ENCODE peak calls at places on chromosomes 6 and 20, in eight cellular contexts. R, Z, U, H, A, I, V and O are unnamed samples.

GRCh38 chr6:81772741-81773140 is 20.3 kb upstream of the TENT5A start:
- DNase-seq in H (no peak), V (peak), I (peak), A (no peak), Z (no peak), U (no peak), R (no peak), O (no peak)

GRCh38 chr6:47810885-47811284 is 29.1 kb downstream of the OPN5 start:
- DNase-seq in I (peak), H (no peak), Z (peak), R (peak), U (no peak), V (no peak), A (no peak), O (no peak)

GRCh38 chr6:138594042-138594636 is 94.8 kb upstream of the NHSL1 start:
- DNase-seq in H (no peak), V (no peak), I (no peak), R (no peak), U (no peak), A (no peak), Z (no peak), O (no peak)

GRCh38 chr6:163352966-163353365 is 61.6 kb upstream of the QKI start:
- DNase-seq in V (no peak), I (no peak), R (no peak), U (no peak), Z (no peak), H (no peak), A (no peak), O (no peak)

GRCh38 chr20:32456869-32457421 is 98.8 kb downstream of the ASXL1 start:
- DNase-seq in A (no peak), Z (peak), U (no peak), V (peak), I (no peak), H (no peak), R (no peak), O (peak)

GRCh38 chr6:34573567-34574183 is 17.5 kb upstream of the SPDEF start:
- DNase-seq in A (no peak), I (no peak), H (no peak), R (no peak), V (no peak), Z (no peak), U (no peak), O (no peak)

GRCh38 chr6:37048851-37049734 is 43.6 kb downstream of the FGD2 start:
- DNase-seq in A (peak), R (no peak), Z (no peak), V (peak), U (peak), I (peak), H (no peak), O (no peak)

GRCh38 chr20:34024733-34025351 is 31.1 kb downstream of the RALY start:
- DNase-seq in A (no peak), U (no peak), Z (no peak), I (no peak), R (no peak), H (no peak), V (no peak), O (no peak)

GRCh38 chr6:54206510-54206909 is 95.3 kb downstream of the MLIP start:
- DNase-seq in V (no peak), Z (no peak), A (no peak), R (no peak), I (peak), U (no peak), H (no peak), O (no peak)

GRCh38 chr6:6758915-6759654 is 170.6 kb downstream of the LY86 start:
- DNase-seq in I (peak), A (no peak), R (peak), V (peak), Z (peak), U (peak), H (peak), O (no peak)

GRCh38 chr6:45741437-45742166 is 274.1 kb downstream of the CLIC5 start:
- DNase-seq in V (no peak), I (no peak), R (no peak), Z (no peak), A (no peak), H (peak), U (no peak), O (no peak)

GRCh38 chr20:400121-400450 is 8.0 kb upstream of the RBCK1 start:
- DNase-seq in H (no peak), Z (no peak), A (no peak), V (no peak), R (no peak), U (no peak), I (no peak), O (no peak)

GRCh38 chr6:17159240-17159639 is 57.4 kb downstream of the STMND1 start:
- DNase-seq in U (no peak), R (no peak), Z (no peak), I (no peak), H (no peak), V (no peak), A (no peak), O (no peak)

GRCh38 chr6:88472731-88473130 is 306.6 kb upstream of the CNR1 start:
- DNase-seq in V (no peak), R (no peak), H (no peak), Z (no peak), U (no peak), I (no peak), A (no peak), O (no peak)

GRCh38 chr6:1317302-1317815 is 5.5 kb downstream of the FOXQ1 start:
- DNase-seq in R (no peak), A (no peak), V (no peak), Z (no peak), I (no peak), U (no peak), H (no peak), O (no peak)

GRCh38 chr6:27161946-27162603 is 85.4 kb upstream of the PRSS16 start:
- DNase-seq in V (peak), I (peak), A (peak), R (peak), U (no peak), Z (peak), H (peak), O (no peak)

GRCh38 chr6:26597821-26598220 is 1.1 kb downstream of the ABT1 start:
- DNase-seq in I (no peak), U (no peak), Z (no peak), H (no peak), V (no peak), A (no peak), R (no peak), O (no peak)

GRCh38 chr20:20926222-20926905 is 179.8 kb downstream of the LINC00237 start:
- DNase-seq in Z (no peak), I (no peak), H (no peak), R (peak), U (no peak), V (no peak), A (no peak), O (no peak)

GRCh38 chr6:3723251-3723650 is 28.3 kb downstream of the PXDC1 start:
- DNase-seq in R (no peak), H (no peak), A (no peak), U (no peak), V (no peak), Z (no peak), I (no peak), O (no peak)

GRCh38 chr20:38113401-38114325 is 51.4 kb downstream of the TGM2 start:
- DNase-seq in R (peak), H (no peak), I (no peak), A (no peak), U (no peak), Z (peak), V (no peak), O (peak)

GRCh38 chr6:137637161-137637560 is 143.0 kb upstream of the OLIG3 start:
- DNase-seq in A (no peak), Z (no peak), R (no peak), I (peak), H (no peak), V (peak), U (no peak), O (no peak)

GRCh38 chr6:79609225-79609595 is 21.9 kb upstream of the SH3BGRL2 start:
- DNase-seq in H (no peak), V (no peak), A (no peak), Z (no peak), R (no peak), I (no peak), U (no peak), O (no peak)

GRCh38 chr6:132513821-132514545 is 1.1 kb upstream of the STX7 start:
- DNase-seq in A (no peak), H (no peak), V (no peak), I (peak), Z (no peak), U (no peak), R (no peak), O (no peak)

GRCh38 chr6:158439255-158439654 is 120.6 kb upstream of the TMEM181 start:
- DNase-seq in R (no peak), U (no peak), H (no peak), A (no peak), Z (no peak), I (no peak), V (no peak), O (no peak)

GRCh38 chr6:15628499-15629131 is 34.2 kb downstream of the DTNBP1 start:
- DNase-seq in U (no peak), A (peak), V (peak), Z (no peak), R (no peak), H (no peak), I (peak), O (no peak)

GRCh38 chr6:108968746-108969316 is 120.6 kb downstream of the ARMC2 start:
- DNase-seq in A (no peak), V (no peak), U (no peak), H (no peak), Z (no peak), R (no peak), I (no peak), O (no peak)

GRCh38 chr6:25995507-25995906 is 32.9 kb downstream of the TRIM38 start:
- DNase-seq in V (no peak), H (no peak), Z (no peak), A (no peak), U (no peak), I (no peak), R (no peak), O (no peak)

GRCh38 chr6:162856885-162857284 is 129.1 kb downstream of the PACRG start:
- DNase-seq in R (peak), H (no peak), I (peak), A (no peak), U (no peak), Z (peak), V (peak), O (no peak)